ENCODE peak calls at places on chromosomes 7 and 10, in eight cellular contexts. N, M, S, V, B, F, X and J are unnamed samples.

GRCh38 chr7:81676813-81677212 is 93.0 kb downstream of the HGF start:
- DNase-seq in M (no peak), F (no peak), N (no peak), S (peak), B (no peak), X (no peak), V (no peak), J (no peak)

GRCh38 chr10:52864459-52865106 is 92.0 kb upstream of the MBL2 start:
- DNase-seq in B (no peak), F (peak), N (peak), S (no peak), M (no peak), X (peak), V (no peak), J (no peak)

GRCh38 chr7:73342645-73343044 is 14.7 kb downstream of the FKBP6 start:
- DNase-seq in B (peak), M (peak), V (no peak), S (peak), N (peak), F (no peak), X (no peak), J (peak)

GRCh38 chr10:125802739-125803138 is 20.3 kb downstream of the UROS start:
- DNase-seq in F (no peak), M (no peak), B (no peak), X (no peak), S (peak), V (no peak), N (no peak), J (no peak)

GRCh38 chr7:67854784-67855183 is 858.2 kb downstream of the TYW1 start:
- DNase-seq in X (no peak), S (no peak), F (no peak), N (no peak), B (no peak), M (no peak), V (no peak), J (no peak)

GRCh38 chr7:150986099-150986512 is 4.7 kb upstream of the NOS3 start:
- DNase-seq in N (no peak), S (peak), F (no peak), M (peak), V (peak), X (no peak), B (peak), J (peak)

GRCh38 chr10:61389887-61390286 is 63.3 kb downstream of the TMEM26 start:
- DNase-seq in V (no peak), F (no peak), B (no peak), M (no peak), N (no peak), S (no peak), X (no peak), J (no peak)

GRCh38 chr10:48821692-48822091 is 117.9 kb downstream of the LRRC18 start:
- DNase-seq in F (no peak), X (no peak), M (no peak), N (no peak), S (no peak), V (no peak), B (no peak), J (no peak)

GRCh38 chr7:103821105-103821504 is 168.4 kb downstream of the RELN start:
- DNase-seq in N (no peak), F (no peak), S (no peak), V (no peak), X (no peak), B (no peak), M (no peak), J (no peak)

GRCh38 chr7:5237286-5237685 is 45.5 kb upstream of the SLC29A4 start:
- DNase-seq in X (no peak), N (no peak), V (no peak), F (no peak), M (no peak), S (no peak), B (no peak), J (no peak)

GRCh38 chr7:130884437-130885417 is 150.7 kb upstream of the KLF14 start:
- DNase-seq in B (no peak), M (no peak), F (no peak), X (no peak), S (peak), V (no peak), N (no peak), J (no peak)

GRCh38 chr10:99533496-99534455 is 1.0 kb downstream of the NKX2-3 start:
- DNase-seq in V (no peak), S (no peak), B (no peak), X (no peak), N (no peak), F (no peak), M (no peak), J (no peak)

GRCh38 chr7:150378853-150379589 is at the start of gene ZNF775:
- DNase-seq in V (peak), N (peak), X (peak), M (peak), S (peak), B (peak), F (peak), J (peak)

GRCh38 chr10:125064681-125065492 is 95.5 kb downstream of the CTBP2 start:
- DNase-seq in M (no peak), X (no peak), V (peak), B (no peak), N (no peak), S (peak), F (no peak), J (peak)

GRCh38 chr10:58385784-58386112 is 538 bp downstream of the TFAM start:
- DNase-seq in M (peak), X (no peak), N (no peak), S (peak), F (peak), B (no peak), V (peak), J (peak)

GRCh38 chr10:22911067-22911466 is 16.8 kb upstream of the ARMC3 start:
- DNase-seq in S (no peak), F (no peak), N (no peak), X (no peak), V (no peak), B (no peak), M (no peak), J (no peak)

GRCh38 chr7:136102881-136103280 is 125.7 kb upstream of the MTPN start:
- DNase-seq in B (no peak), F (no peak), V (no peak), M (no peak), X (no peak), S (no peak), N (no peak), J (no peak)

GRCh38 chr10:123550680-123551096 is 115.5 kb upstream of the GPR26 start:
- DNase-seq in M (no peak), B (no peak), V (no peak), S (no peak), F (no peak), X (no peak), N (no peak), J (no peak)

GRCh38 chr7:36600869-36601530 is 123.3 kb downstream of the AOAH start:
- DNase-seq in N (no peak), F (no peak), S (peak), X (no peak), V (peak), B (peak), M (no peak), J (no peak)

GRCh38 chr10:3926268-3926667 is 141.3 kb upstream of the KLF6 start:
- DNase-seq in F (no peak), S (peak), M (no peak), N (no peak), V (no peak), X (no peak), B (no peak), J (no peak)

GRCh38 chr7:131284702-131285419 is 42.8 kb upstream of the MKLN1 start:
- DNase-seq in M (no peak), N (no peak), S (no peak), B (peak), V (no peak), X (no peak), F (no peak), J (peak)

GRCh38 chr10:127133672-127134500 is 62.5 kb downstream of the INSYN2A start:
- DNase-seq in S (no peak), X (no peak), V (no peak), B (no peak), F (no peak), M (no peak), N (no peak), J (no peak)